ENCODE peak calls at places on chromosomes 7 and 10, in six cellular contexts. Y is kidney, L is left ventricle myocardium inferior, M is Peyer's patch, U is fibroblast of lung, F is adrenal gland. A is an unnamed sample. For H3K36me3, the result is how much of the 10 kb centered on the place peaks cover.

GRCh38 chr10:48509974-48510692 is 94.7 kb downstream of the ARHGAP22 start:
- DNase-seq in F (no peak), L (no peak), M (peak), Y (no peak), U (no peak), A (no peak)

GRCh38 chr10:107163086-107163880 is 1.2 kb downstream of the SORCS1 start:
- DNase-seq in U (no peak), Y (no peak), M (no peak), L (no peak), F (no peak), A (no peak)

GRCh38 chr10:91957091-91957490 is 33.5 kb downstream of the BTAF1 start:
- DNase-seq in M (no peak), U (no peak), L (no peak), F (no peak), Y (no peak), A (no peak)

GRCh38 chr10:122551450-122551849 is 9.1 kb upstream of the DMBT1 start:
- DNase-seq in U (no peak), L (no peak), M (peak), Y (no peak), F (no peak), A (no peak)

GRCh38 chr7:74015670-74016069 is 12.3 kb upstream of the ELN start:
- DNase-seq in L (no peak), M (no peak), F (no peak), U (no peak), Y (no peak), A (no peak)

GRCh38 chr10:100811752-100812750 is 66.7 kb downstream of the PAX2 start:
- DNase-seq in Y (peak), U (no peak), M (no peak), F (no peak), L (no peak), A (no peak)

GRCh38 chr10:72229261-72230251 is 13.5 kb upstream of the ASCC1 start:
- DNase-seq in Y (no peak), U (no peak), L (no peak), F (peak), M (peak), A (peak)

GRCh38 chr7:96216373-96216772 is 105.5 kb downstream of the SLC25A13 start:
- DNase-seq in F (no peak), M (no peak), Y (no peak), U (no peak), L (no peak), A (no peak)

GRCh38 chr10:31101123-31101522 is 69.5 kb upstream of the ZNF438 start:
- DNase-seq in Y (peak), M (no peak), L (no peak), U (peak), F (no peak), A (peak)

GRCh38 chr7:129122751-129123516 is 21.6 kb upstream of the TSPAN33 start:
- DNase-seq in M (no peak), L (no peak), F (no peak), U (peak), Y (no peak), A (no peak)

GRCh38 chr7:109873296-109873695 is 1217.6 kb upstream of the LRRN3 start:
- DNase-seq in U (no peak), Y (no peak), M (no peak), L (no peak), F (no peak), A (no peak)

GRCh38 chr7:46654546-46655443 is 733.7 kb upstream of the IGFBP3 start:
- DNase-seq in L (no peak), Y (no peak), F (no peak), M (no peak), U (peak), A (no peak)

GRCh38 chr10:122730238-122730637 is 30.6 kb upstream of the C10orf120 start:
- DNase-seq in Y (no peak), U (no peak), F (no peak), M (no peak), L (no peak), A (no peak)

GRCh38 chr7:28956608-28957063 is 1.5 kb downstream of the TRIL start:
- DNase-seq in L (peak), F (peak), Y (peak), M (peak), U (peak), A (no peak)

GRCh38 chr10:71627230-71627939 is 92.2 kb downstream of the C10orf105 start:
- DNase-seq in Y (no peak), U (no peak), F (no peak), M (no peak), L (no peak), A (no peak)

GRCh38 chr10:69215405-69216176 is 4.5 kb upstream of the HKDC1 start:
- DNase-seq in F (no peak), M (no peak), Y (no peak), U (peak), L (no peak), A (peak)

GRCh38 chr10:43448742-43449141 is 11.8 kb downstream of the ZNF487 start:
- DNase-seq in F (no peak), M (no peak), U (no peak), L (no peak), Y (no peak), A (no peak)

GRCh38 chr10:88165849-88166271 is 302.4 kb downstream of the PTEN start:
- DNase-seq in Y (no peak), U (peak), F (no peak), M (no peak), L (no peak), A (no peak)

GRCh38 chr10:116104210-116104932 is 168.6 kb downstream of the GFRA1 start:
- DNase-seq in L (no peak), F (no peak), M (no peak), Y (no peak), U (peak), A (no peak)

GRCh38 chr7:28998110-28998509 is 40.0 kb upstream of the TRIL start:
- DNase-seq in Y (no peak), M (no peak), L (no peak), U (no peak), F (no peak), A (no peak)

GRCh38 chr7:26815452-26815851 is 48.9 kb downstream of the SKAP2 start:
- DNase-seq in U (no peak), M (no peak), L (no peak), F (no peak), Y (no peak), A (no peak)

GRCh38 chr7:125573131-125573530 is 643.5 kb upstream of the POT1 start:
- DNase-seq in F (no peak), L (no peak), U (no peak), Y (no peak), M (no peak), A (no peak)

GRCh38 chr7:39125849-39126248 is 148.1 kb downstream of the POU6F2 start:
- DNase-seq in M (no peak), F (no peak), Y (no peak), L (no peak), U (no peak), A (no peak)

GRCh38 chr7:16734148-16734726 is 19.3 kb upstream of the TSPAN13 start:
- DNase-seq in M (no peak), F (no peak), L (no peak), U (no peak), Y (no peak), A (no peak)

GRCh38 chr7:17497549-17498193 is 199.2 kb downstream of the AHR start:
- DNase-seq in Y (no peak), U (peak), F (no peak), M (no peak), L (no peak), A (no peak)

GRCh38 chr7:152859781-152860191 is 100.2 kb downstream of the ACTR3B start:
- DNase-seq in L (no peak), M (no peak), U (no peak), F (no peak), Y (no peak), A (no peak)

GRCh38 chr10:69239816-69240434 is 19.8 kb downstream of the HKDC1 start:
- DNase-seq in U (peak), M (no peak), Y (no peak), L (no peak), F (no peak), A (peak)

GRCh38 chr7:36746347-36746746 is 22.1 kb upstream of the AOAH start:
- DNase-seq in U (peak), Y (peak), F (no peak), M (no peak), L (no peak), A (no peak)

GRCh38 chr10:59025981-59026730 is 150.3 kb upstream of the PHYHIPL start:
- DNase-seq in U (no peak), Y (peak), L (no peak), F (no peak), M (peak), A (no peak)

GRCh38 chr7:51017576-51018535 is 235.2 kb upstream of the GRB10 start:
- DNase-seq in M (no peak), Y (no peak), U (no peak), L (no peak), F (no peak), A (no peak)

GRCh38 chr7:36038063-36038721 is 114.9 kb upstream of the EEPD1 start:
- DNase-seq in L (no peak), F (no peak), M (no peak), Y (no peak), U (no peak), A (no peak)

GRCh38 chr7:98733036-98733435 is 116.0 kb downstream of the NPTX2 start:
- DNase-seq in M (peak), L (no peak), U (peak), Y (no peak), F (no peak), A (no peak)

GRCh38 chr7:130641040-130641439 is 27.5 kb downstream of the COPG2 start:
- DNase-seq in U (no peak), F (no peak), M (no peak), Y (no peak), L (no peak), A (no peak)

GRCh38 chr10:2543974-2544373 is 523.4 kb upstream of the PFKP start:
- DNase-seq in Y (no peak), U (no peak), M (no peak), L (no peak), F (no peak), A (no peak)

GRCh38 chr10:26432938-26433337 is 5.2 kb upstream of the APBB1IP start:
- DNase-seq in F (peak), M (no peak), U (peak), L (no peak), Y (no peak), A (no peak)

GRCh38 chr10:130177250-130177649 is 41.1 kb downstream of the GLRX3 start:
- DNase-seq in Y (no peak), F (no peak), U (no peak), L (no peak), M (no peak), A (no peak)

GRCh38 chr7:22920664-22921063 is 93.3 kb downstream of the HYCC1 start:
- DNase-seq in F (no peak), L (no peak), Y (no peak), U (peak), M (no peak), A (no peak)

GRCh38 chr7:117284692-117285091 is 38.2 kb downstream of the WNT2 start:
- DNase-seq in Y (no peak), F (no peak), U (no peak), M (no peak), L (no peak), A (no peak)

GRCh38 chr7:69796421-69796820 is 198.1 kb downstream of the AUTS2 start:
- DNase-seq in F (no peak), Y (no peak), L (no peak), U (peak), M (no peak), A (no peak)

DNA sequence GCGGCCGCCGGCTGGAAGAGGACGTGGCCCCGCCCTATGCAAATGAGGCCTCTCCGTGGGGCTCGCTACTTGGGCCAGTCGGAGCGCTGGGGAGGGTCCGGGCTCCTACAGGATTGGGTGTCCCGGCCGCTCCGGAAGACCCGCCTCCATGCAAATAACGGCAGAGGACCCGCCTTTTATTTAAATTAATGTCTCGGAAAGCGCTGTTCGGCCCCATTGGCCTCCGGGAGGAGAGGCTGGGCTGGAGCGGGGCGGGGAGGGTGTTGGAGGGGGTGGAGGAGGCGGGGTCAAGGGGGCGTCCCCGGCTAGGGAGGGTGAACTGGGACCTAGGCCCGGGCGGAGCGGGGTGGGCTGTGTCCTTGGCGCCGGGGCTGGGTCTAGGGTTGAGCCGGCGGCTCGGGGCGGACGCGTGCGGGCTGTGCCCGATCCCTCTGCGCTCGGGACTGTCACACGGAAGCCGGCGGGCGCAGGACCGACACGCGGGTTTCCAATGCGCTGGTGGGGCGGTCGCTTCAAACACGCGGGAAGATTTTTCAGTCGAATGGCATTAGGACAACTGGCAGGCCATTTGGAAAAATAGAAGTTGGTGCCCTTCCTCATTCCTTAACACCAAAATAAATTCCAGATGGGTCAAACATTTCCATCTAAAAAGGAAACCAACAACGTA is 344 bp upstream of the POLM start:
- DNase-seq in M (peak), U (peak), Y (peak), F (peak), L (peak), A (peak)
- TF ChIP-seq CTCF in M (no peak), U (no peak), Y (no peak), F (no peak), L (no peak), A (no peak)

GRCh38 chr7:142800699-142801260 is 30.0 kb downstream of the PRSS2 start:
- DNase-seq in M (no peak), L (no peak), Y (no peak), F (no peak), U (no peak), A (no peak)
- H3K36me3 ChIP-seq in M (under half), L (under half), Y (under half), F (under half), U (under half), A (under half)

GRCh38 chr10:111996103-111996502 is 187.5 kb downstream of the GPAM start:
- DNase-seq in Y (no peak), F (no peak), U (no peak), L (no peak), M (no peak), A (no peak)
- TF ChIP-seq CTCF in Y (no peak), F (no peak), U (no peak), L (no peak), M (no peak), A (no peak)

GRCh38 chr10:63206576-63206975 is 73.4 kb downstream of the NRBF2 start:
- DNase-seq in Y (no peak), M (no peak), L (no peak), U (no peak), F (no peak), A (no peak)

GRCh38 chr10:63206997-63207952 is 74.1 kb downstream of the NRBF2 start:
- DNase-seq in U (peak), Y (no peak), L (no peak), M (no peak), F (peak), A (no peak)

GRCh38 chr10:63210611-63211196 is 77.6 kb downstream of the NRBF2 start:
- DNase-seq in F (no peak), M (no peak), Y (no peak), L (no peak), U (no peak), A (no peak)

GRCh38 chr10:63209703-63210102 is 76.6 kb downstream of the NRBF2 start:
- DNase-seq in Y (no peak), M (no peak), F (no peak), L (no peak), U (no peak), A (no peak)

GRCh38 chr10:63208981-63209380 is 75.9 kb downstream of the NRBF2 start:
- DNase-seq in L (no peak), M (no peak), Y (no peak), F (no peak), U (peak), A (no peak)
- H3K36me3 ChIP-seq in L (under half), M (under half), Y (under half), F (under half), U (under half), A (under half)

GRCh38 chr10:29243061-29243460 is 45.8 kb upstream of the LYZL1 start:
- DNase-seq in M (no peak), L (no peak), F (no peak), U (no peak), Y (no peak), A (no peak)

GRCh38 chr10:29241925-29242324 is 46.9 kb upstream of the LYZL1 start:
- DNase-seq in M (no peak), U (no peak), Y (no peak), L (no peak), F (no peak), A (no peak)

GRCh38 chr10:29244978-29245377 is 43.9 kb upstream of the LYZL1 start:
- DNase-seq in L (no peak), U (no peak), M (no peak), F (no peak), Y (no peak), A (no peak)

GRCh38 chr10:29245476-29245875 is 43.4 kb upstream of the LYZL1 start:
- DNase-seq in Y (no peak), L (no peak), F (no peak), U (no peak), M (no peak), A (no peak)

DNA sequence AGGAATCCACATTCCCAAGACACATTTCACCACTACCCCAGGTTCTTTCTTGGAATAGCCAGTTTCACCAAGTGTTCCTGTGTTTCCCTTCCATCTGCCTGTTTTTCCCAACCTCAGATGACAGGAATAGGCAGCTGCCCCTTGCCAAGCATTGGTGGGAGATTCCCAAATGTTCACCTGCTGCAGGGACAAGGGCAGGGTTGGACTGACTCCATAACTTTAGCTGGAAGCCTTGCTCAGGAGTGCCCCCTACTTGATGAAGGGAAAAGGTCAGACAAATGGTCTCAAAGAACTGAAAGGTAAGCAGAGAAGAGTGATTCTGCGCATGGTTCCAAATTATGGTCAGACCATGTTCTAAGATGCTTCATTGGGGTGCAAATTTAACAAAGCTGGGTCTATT is 45.1 kb upstream of the LYZL1 start:
- DNase-seq in M (no peak), U (no peak), F (no peak), Y (no peak), L (no peak), A (no peak)
- TF ChIP-seq CTCF in M (no peak), U (peak), F (peak), Y (no peak), L (peak), A (no peak)

DNA sequence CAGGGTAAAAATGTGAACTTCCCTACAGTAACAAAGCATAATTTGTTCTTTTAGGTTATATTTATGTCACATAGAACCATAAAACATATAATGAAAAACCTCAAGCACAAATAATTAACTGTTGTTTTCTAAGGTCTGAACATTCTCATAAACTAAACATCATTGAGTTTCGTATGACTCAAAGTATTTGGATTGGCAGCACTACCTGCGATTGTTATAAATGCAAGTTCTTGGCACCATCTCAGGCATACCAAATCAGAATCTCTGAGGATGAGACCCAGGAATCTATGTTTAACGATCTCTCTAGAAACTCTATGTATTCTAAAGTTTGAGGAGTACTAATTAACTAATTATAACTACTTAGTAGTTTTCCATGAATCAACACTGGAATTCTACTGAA is 22.5 kb downstream of the ORC5 start:
- DNase-seq in U (peak), L (no peak), Y (no peak), F (no peak), M (no peak), A (no peak)
- H3K36me3 ChIP-seq in U (under half), L (half or more), Y (under half), F (under half), M (under half), A (under half)

GRCh38 chr10:17227367-17228080 is 517 bp upstream of the VIM start:
- DNase-seq in M (no peak), U (no peak), F (no peak), Y (no peak), L (no peak), A (no peak)
- TF ChIP-seq CTCF in M (peak), U (peak), F (peak), Y (no peak), L (peak), A (peak)

DNA sequence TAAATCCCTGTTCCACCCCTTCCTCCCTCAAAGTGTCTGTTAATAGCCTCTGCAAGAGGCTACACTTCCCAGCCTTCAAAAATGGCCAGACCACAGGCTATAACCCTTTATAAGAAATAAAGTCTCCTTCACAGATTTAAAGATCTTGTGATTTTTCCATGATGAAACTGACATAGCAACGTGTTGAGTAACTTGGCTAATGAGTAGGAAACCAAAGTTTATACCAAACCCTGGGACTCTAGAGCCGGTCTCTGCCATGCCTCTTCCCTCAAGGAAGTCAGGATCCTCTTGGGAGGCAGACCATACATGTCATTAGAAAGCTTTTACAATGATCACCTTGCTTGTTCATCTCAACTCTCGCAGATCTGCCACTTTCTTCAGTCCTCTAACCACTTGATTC is 44.4 kb downstream of the GRM8 start:
- DNase-seq in L (no peak), M (no peak), U (no peak), F (no peak), Y (no peak), A (no peak)
- H3K36me3 ChIP-seq in L (under half), M (under half), U (under half), F (under half), Y (under half), A (under half)

A was measured in ascending aorta.